ENCODE peak calls at places on chromosomes 6 and 20, in seven cellular contexts. H, V, B, R, M, O and G are unnamed samples.

GRCh38 chr6:31336872-31337496 is 20.0 kb downstream of the HLA-B start:
- DNase-seq in H (no peak), V (no peak), B (no peak), R (no peak), M (no peak), O (no peak), G (no peak)

GRCh38 chr20:25389381-25389857 is 1.2 kb downstream of the ABHD12 start:
- DNase-seq in H (no peak), V (peak), B (no peak), R (no peak), M (no peak), O (no peak), G (no peak)

GRCh38 chr6:71268710-71269437 is 19.7 kb upstream of the OGFRL1 start:
- DNase-seq in H (peak), V (no peak), B (no peak), R (no peak), M (no peak), O (no peak), G (no peak)

GRCh38 chr6:148973809-148974208 is 227.0 kb downstream of the UST start:
- DNase-seq in H (peak), V (peak), B (peak), R (peak), M (no peak), O (no peak), G (no peak)

GRCh38 chr6:109192865-109193264 is 97.6 kb downstream of the CEP57L1 start:
- DNase-seq in H (no peak), V (no peak), B (no peak), R (no peak), M (no peak), O (no peak), G (no peak)

GRCh38 chr6:136113736-136114173 is 136.4 kb downstream of the MTFR2 start:
- DNase-seq in H (peak), V (peak), B (peak), R (peak), M (no peak), O (no peak), G (no peak)

GRCh38 chr6:122322824-122323223 is 76.6 kb upstream of the HSF2 start:
- DNase-seq in H (no peak), V (peak), B (peak), R (no peak), M (no peak), O (no peak), G (no peak)

GRCh38 chr6:128259036-128259734 is 261.2 kb downstream of the PTPRK start:
- DNase-seq in H (no peak), V (no peak), B (no peak), R (no peak), M (no peak), O (no peak), G (no peak)

GRCh38 chr6:56594699-56595098 is 48.0 kb downstream of the DST start:
- DNase-seq in H (no peak), V (peak), B (no peak), R (no peak), M (no peak), O (no peak), G (no peak)

GRCh38 chr20:43665466-43666176 is 1.3 kb upstream of the MYBL2 start:
- DNase-seq in H (peak), V (no peak), B (no peak), R (peak), M (no peak), O (no peak), G (no peak)

GRCh38 chr6:47407295-47408281 is 70.0 kb upstream of the CD2AP start:
- DNase-seq in H (no peak), V (peak), B (no peak), R (no peak), M (no peak), O (no peak), G (no peak)

GRCh38 chr6:63787021-63787420 is 151.4 kb downstream of the PHF3 start:
- DNase-seq in H (no peak), V (no peak), B (no peak), R (no peak), M (no peak), O (no peak), G (no peak)

GRCh38 chr20:56989516-56989915 is 276.9 kb downstream of the BMP7 start:
- DNase-seq in H (no peak), V (no peak), B (no peak), R (no peak), M (no peak), O (no peak), G (no peak)

GRCh38 chr6:39855356-39855995 is 63.3 kb downstream of the DAAM2 start:
- DNase-seq in H (no peak), V (no peak), B (no peak), R (no peak), M (no peak), O (no peak), G (no peak)

GRCh38 chr20:18679020-18679419 is 91.2 kb downstream of the DTD1 start:
- DNase-seq in H (no peak), V (no peak), B (no peak), R (no peak), M (no peak), O (no peak), G (no peak)

GRCh38 chr6:26172496-26172958 is 85.3 kb downstream of the HFE start:
- DNase-seq in H (no peak), V (peak), B (no peak), R (no peak), M (no peak), O (no peak), G (no peak)